ENCODE peak calls at places on chromosomes 6 and 20, in five cellular contexts. E is activated CD4-positive, alpha-beta T cell treated with anti-CD3 and anti-CD28 coated beads, Interleukin-2, amount 10 ng/mL, durations not matched to agents 7 days and 5 days; A is stimulated activated naive CD8-positive, alpha-beta T cell treated with anti-CD3 and anti-CD28 coated beads, Interleukin-15, Interleukin-2, amounts not matched to agents 100 U/mL and 50 U/mL, for 24 hours; R is GM19239; Z is AG04449. P is an unnamed sample.
A peak's percentile ranks its signal among the peaks of the same experiment; 100 is the strongest.

GRCh38 chr6:47414517-47415167 is 62.9 kb upstream of the CD2AP start:
- DNase-seq in E (peak; percentile 53), A (no peak), R (peak; percentile 9), Z (no peak), P (peak; percentile 54)

GRCh38 chr20:47998736-47999135 is 213.5 kb upstream of the SULF2 start:
- DNase-seq in E (no peak), A (no peak), R (no peak), Z (no peak), P (no peak)

GRCh38 chr6:167569041-167569805 is 244.3 kb downstream of the TTLL2 start:
- DNase-seq in E (no peak), A (no peak), R (no peak), Z (no peak), P (no peak)

GRCh38 chr20:23050847-23051627 is 1.6 kb upstream of the THBD start:
- DNase-seq in E (peak; percentile 32), A (peak; percentile 44), R (no peak), Z (no peak), P (peak; percentile 92)

GRCh38 chr20:41055679-41056078 is 27.1 kb downstream of the TOP1 start:
- DNase-seq in E (no peak), A (no peak), R (no peak), Z (no peak), P (peak; percentile 67)

GRCh38 chr6:170031096-170031471 is 259.8 kb downstream of the DLL1 start:
- DNase-seq in E (no peak), A (no peak), R (no peak), Z (no peak), P (no peak)

GRCh38 chr6:150069707-150070106 is 786 bp upstream of the ULBP3 start:
- DNase-seq in E (no peak), A (no peak), R (no peak), Z (no peak), P (no peak)

GRCh38 chr20:23144856-23145255 is 58.7 kb upstream of the CD93 start:
- DNase-seq in E (no peak), A (no peak), R (no peak), Z (no peak), P (no peak)

GRCh38 chr6:48998574-48998973 is 464.5 kb downstream of the MMUT start:
- DNase-seq in E (no peak), A (no peak), R (no peak), Z (no peak), P (no peak)

GRCh38 chr6:33197431-33198048 is 2.9 kb downstream of the RXRB start:
- DNase-seq in E (peak; percentile 54), A (peak; percentile 27), R (peak; percentile 81), Z (no peak), P (peak; percentile 75)

GRCh38 chr6:26028753-26029569 is 58.3 kb upstream of the HFE start:
- DNase-seq in E (no peak), A (peak; percentile 9), R (no peak), Z (no peak), P (no peak)

GRCh38 chr6:14799928-14800327 is 445.9 kb upstream of the JARID2 start:
- DNase-seq in E (peak; percentile 15), A (no peak), R (no peak), Z (no peak), P (peak; percentile 74)

GRCh38 chr6:8906699-8907098 is 471.4 kb upstream of the SLC35B3 start:
- DNase-seq in E (no peak), A (no peak), R (no peak), Z (no peak), P (no peak)

GRCh38 chr6:163165922-163166321 is 248.6 kb upstream of the QKI start:
- DNase-seq in E (no peak), A (no peak), R (no peak), Z (no peak), P (no peak)

GRCh38 chr6:50586074-50586473 is 127.3 kb upstream of the TFAP2D start:
- DNase-seq in E (no peak), A (no peak), R (no peak), Z (no peak), P (no peak)

GRCh38 chr6:137827411-137827940 is 39.6 kb upstream of the TNFAIP3 start:
- DNase-seq in E (no peak), A (no peak), R (no peak), Z (no peak), P (no peak)

GRCh38 chr6:45756611-45757010 is 259.0 kb downstream of the CLIC5 start:
- DNase-seq in E (no peak), A (no peak), R (no peak), Z (no peak), P (no peak)

GRCh38 chr20:46060301-46060881 is 29.4 kb downstream of the NCOA5 start:
- DNase-seq in E (no peak), A (no peak), R (no peak), Z (no peak), P (no peak)

GRCh38 chr6:146790561-146791091 is 191.9 kb downstream of the ADGB start:
- DNase-seq in E (no peak), A (no peak), R (no peak), Z (no peak), P (no peak)

GRCh38 chr6:1227935-1228753 is 83.8 kb upstream of the FOXQ1 start:
- DNase-seq in E (no peak), A (no peak), R (no peak), Z (no peak), P (no peak)

GRCh38 chr6:111050265-111051023 is 36.9 kb upstream of the SLC16A10 start:
- DNase-seq in E (no peak), A (no peak), R (no peak), Z (no peak), P (no peak)

GRCh38 chr6:125255201-125255600 is 46.6 kb downstream of the HDDC2 start:
- DNase-seq in E (no peak), A (no peak), R (no peak), Z (no peak), P (no peak)

GRCh38 chr20:2729791-2730190 is 37.2 kb downstream of the EBF4 start:
- DNase-seq in E (no peak), A (no peak), R (no peak), Z (peak; percentile 21), P (no peak)

GRCh38 chr6:142942805-142943227 is 2.2 kb downstream of the HIVEP2 start:
- DNase-seq in E (no peak), A (no peak), R (no peak), Z (no peak), P (peak; percentile 25)